ENCODE peak calls at places on chromosomes 6 and 20, in eight cellular contexts. W is foreskin keratinocyte; N is naive thymus-derived CD4-positive, alpha-beta T cell; F is ovary; R is CD4-positive, alpha-beta T cell; G is AG04450; Y is HepG2; X is mammary epithelial cell. H is an unnamed sample.

GRCh38 chr20:40010483-40010882 is 678.6 kb downstream of the MAFB start:
- DNase-seq in W (no peak), N (no peak), F (no peak), R (no peak), G (no peak), Y (no peak), X (no peak), H (no peak)

GRCh38 chr6:113824863-113825262 is 32.3 kb upstream of the MARCKS start:
- DNase-seq in W (no peak), N (no peak), F (no peak), R (no peak), G (no peak), Y (no peak), X (no peak), H (no peak)

GRCh38 chr6:159819932-159820640 is 20.0 kb downstream of the PNLDC1 start:
- DNase-seq in W (no peak), N (peak; percentile 16), F (no peak), R (no peak), G (no peak), Y (no peak), X (no peak), H (peak; percentile 74)

GRCh38 chr6:153595903-153596302 is 443.1 kb upstream of the OPRM1 start:
- DNase-seq in W (no peak), N (no peak), F (no peak), R (no peak), G (no peak), Y (no peak), X (peak; percentile 20), H (no peak)

GRCh38 chr6:123677897-123678296 is 41.1 kb upstream of the TRDN start:
- DNase-seq in W (no peak), N (no peak), F (no peak), R (no peak), G (no peak), Y (no peak), X (no peak), H (no peak)

GRCh38 chr6:159875194-159875593 is 15.6 kb upstream of the MAS1 start:
- DNase-seq in W (no peak), N (no peak), F (no peak), R (no peak), G (no peak), Y (peak; percentile 75), X (no peak), H (no peak)

GRCh38 chr6:3309391-3310050 is 50.8 kb downstream of the PSMG4 start:
- DNase-seq in W (no peak), N (no peak), F (no peak), R (no peak), G (no peak), Y (no peak), X (no peak), H (peak; percentile 66)

GRCh38 chr6:14550410-14550809 is 432.8 kb downstream of the CD83 start:
- DNase-seq in W (no peak), N (no peak), F (no peak), R (no peak), G (no peak), Y (no peak), X (no peak), H (no peak)

GRCh38 chr20:41377275-41377674 is 10.7 kb upstream of the EMILIN3 start:
- DNase-seq in W (no peak), N (no peak), F (peak; percentile 2), R (no peak), G (no peak), Y (no peak), X (no peak), H (no peak)
- H3K27ac ChIP-seq in W (no peak overlapping the region), N (no peak overlapping the region), F (no peak overlapping the region), R (no peak overlapping the region), G (no peak overlapping the region), Y (no peak overlapping the region), X (no peak overlapping the region), H (no peak overlapping the region)

GRCh38 chr20:2539341-2539740 is 3.0 kb downstream of the TMC2 start:
- DNase-seq in W (no peak), N (no peak), F (no peak), R (no peak), G (no peak), Y (peak; percentile 40), X (no peak), H (no peak)
- H3K27ac ChIP-seq in W (no peak overlapping the region), N (no peak overlapping the region), F (no peak overlapping the region), R (no peak overlapping the region), G (no peak overlapping the region), Y (no peak overlapping the region), X (no peak overlapping the region), H (no peak overlapping the region)

DNA sequence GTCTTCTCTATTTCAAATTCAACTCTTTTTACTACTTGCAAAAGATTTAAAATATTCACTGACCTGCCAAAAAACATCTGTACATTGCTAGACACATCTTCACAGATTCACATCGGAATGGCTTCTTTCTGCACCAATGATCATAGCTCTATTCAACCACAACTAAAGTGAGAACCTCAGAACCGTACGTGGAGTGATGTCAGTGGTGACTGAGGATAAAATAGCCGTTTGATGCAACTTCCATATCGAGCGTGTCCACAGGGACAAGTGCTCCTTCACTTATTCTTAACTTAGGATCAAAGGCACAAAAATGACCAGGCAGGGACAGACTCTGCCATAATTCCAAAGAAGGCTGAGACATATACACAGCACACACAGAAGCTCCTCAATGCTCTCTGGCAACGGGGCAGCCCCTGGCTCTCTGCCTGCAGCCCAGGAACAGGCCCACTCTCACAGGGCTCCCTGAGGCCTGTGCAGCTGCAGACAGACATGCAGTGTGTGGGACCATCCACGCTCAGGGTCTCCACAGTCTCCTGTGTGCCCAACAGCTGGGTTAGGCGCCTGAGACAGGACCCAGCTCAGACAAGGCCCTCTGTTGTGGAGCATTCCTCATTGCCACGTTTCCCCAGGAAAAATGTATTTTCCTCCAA is 22.8 kb downstream of the FYN start:
- DNase-seq in W (no peak), N (no peak), F (no peak), R (no peak), G (no peak), Y (no peak), X (no peak), H (no peak)
- H3K27ac ChIP-seq in W (no peak overlapping the region), N (peak overlapping the region; percentile 58), F (no peak overlapping the region), R (no peak overlapping the region), G (no peak overlapping the region), Y (no peak overlapping the region), X (no peak overlapping the region), H (no peak overlapping the region)

GRCh38 chr6:34232901-34233300 is 3.8 kb upstream of the HMGA1 start:
- DNase-seq in W (no peak), N (no peak), F (no peak), R (no peak), G (no peak), Y (no peak), X (no peak), H (no peak)
- H3K27ac ChIP-seq in W (no peak overlapping the region), N (no peak overlapping the region), F (no peak overlapping the region), R (no peak overlapping the region), G (no peak overlapping the region), Y (no peak overlapping the region), X (no peak overlapping the region), H (no peak overlapping the region)

GRCh38 chr6:32187009-32187709 is 2.8 kb downstream of the PBX2 start:
- DNase-seq in W (no peak), N (no peak), F (peak; percentile 35), R (no peak), G (no peak), Y (no peak), X (no peak), H (no peak)
- H3K27ac ChIP-seq in W (no peak overlapping the region), N (peak overlapping the region; percentile 97), F (peak overlapping the region; percentile 85), R (peak overlapping the region; percentile 54), G (no peak overlapping the region), Y (no peak overlapping the region), X (no peak overlapping the region), H (no peak overlapping the region)

GRCh38 chr6:141131616-141132015 is 1001.1 kb upstream of the GJE1 start:
- DNase-seq in W (no peak), N (no peak), F (no peak), R (no peak), G (no peak), Y (no peak), X (no peak), H (no peak)
- H3K27ac ChIP-seq in W (no peak overlapping the region), N (no peak overlapping the region), F (no peak overlapping the region), R (no peak overlapping the region), G (no peak overlapping the region), Y (no peak overlapping the region), X (no peak overlapping the region), H (no peak overlapping the region)

DNA sequence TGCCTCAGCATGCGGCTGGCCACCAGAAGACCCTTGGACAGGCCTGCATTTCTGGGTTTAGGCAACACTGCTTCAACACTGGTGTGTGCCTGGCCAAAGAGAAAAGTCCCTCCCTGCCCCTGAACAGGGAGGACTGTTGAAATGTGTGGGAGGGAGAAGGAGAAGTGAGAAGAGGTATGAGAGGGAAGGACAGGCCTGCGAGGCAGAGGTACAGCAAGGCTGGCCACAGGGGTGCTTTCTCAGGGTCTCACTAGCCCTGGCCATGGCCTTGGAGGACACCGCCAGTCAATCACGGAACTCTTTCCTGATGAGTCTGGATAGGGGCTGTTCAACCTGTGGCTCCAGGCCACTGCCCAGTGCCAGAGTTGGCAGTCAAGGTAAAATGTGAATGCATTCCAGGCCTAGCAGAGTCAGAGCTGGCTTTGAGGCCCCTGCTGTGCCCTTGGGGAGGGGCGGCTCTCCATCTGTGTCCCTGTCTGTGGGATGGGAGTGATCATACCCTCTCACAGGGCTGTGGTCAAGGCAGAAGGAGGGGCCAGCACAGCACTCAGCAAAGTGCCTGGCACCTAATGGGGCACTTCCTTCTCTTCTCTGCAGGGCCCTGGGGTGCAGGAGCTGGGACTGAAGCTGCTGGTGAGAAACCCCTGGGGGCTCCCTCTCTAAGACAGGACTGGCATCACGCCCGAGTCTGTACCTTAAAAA is 43.2 kb upstream of the CDH22 start:
- DNase-seq in W (no peak), N (no peak), F (no peak), R (no peak), G (no peak), Y (no peak), X (no peak), H (no peak)
- H3K27ac ChIP-seq in W (no peak overlapping the region), N (no peak overlapping the region), F (no peak overlapping the region), R (no peak overlapping the region), G (peak overlapping the region; percentile 86), Y (no peak overlapping the region), X (no peak overlapping the region), H (no peak overlapping the region)

GRCh38 chr20:4012631-4013030 is 2.7 kb downstream of the RNF24 start:
- DNase-seq in W (no peak), N (no peak), F (no peak), R (no peak), G (peak; percentile 81), Y (no peak), X (no peak), H (no peak)

GRCh38 chr20:4014031-4014474 is 1.3 kb downstream of the RNF24 start:
- DNase-seq in W (peak; percentile 79), N (peak; percentile 29), F (no peak), R (no peak), G (peak; percentile 47), Y (peak; percentile 87), X (peak; percentile 91), H (peak; percentile 74)

GRCh38 chr20:4011226-4011975 is 4.0 kb downstream of the RNF24 start:
- DNase-seq in W (no peak), N (no peak), F (no peak), R (no peak), G (no peak), Y (no peak), X (peak; percentile 43), H (no peak)

GRCh38 chr20:4016349-4017050 is 1.1 kb upstream of the RNF24 start:
- DNase-seq in W (no peak), N (no peak), F (no peak), R (no peak), G (no peak), Y (no peak), X (no peak), H (no peak)

DNA sequence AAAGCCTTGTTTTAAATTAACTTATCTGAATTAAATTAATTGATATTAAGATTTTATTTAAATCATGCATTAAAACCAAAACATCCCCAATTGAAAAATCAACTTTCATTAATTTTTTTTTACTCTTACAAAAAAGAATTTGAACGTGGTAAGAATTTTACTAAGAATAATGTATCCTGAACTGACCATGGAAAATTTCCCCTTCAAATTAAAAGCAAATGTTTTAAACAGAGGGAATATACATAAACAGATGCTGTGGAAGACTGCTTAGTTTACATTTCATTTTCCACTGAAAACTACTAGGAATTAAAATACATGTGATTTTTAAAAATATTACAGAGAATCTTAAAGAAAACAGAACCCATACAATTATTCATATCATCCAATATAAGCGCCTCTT is 2.3 kb downstream of the RNF24 start:
- DNase-seq in W (no peak), N (no peak), F (no peak), R (no peak), G (no peak), Y (no peak), X (no peak), H (no peak)
- H3K27ac ChIP-seq in W (no peak overlapping the region), N (no peak overlapping the region), F (no peak overlapping the region), R (no peak overlapping the region), G (no peak overlapping the region), Y (no peak overlapping the region), X (no peak overlapping the region), H (no peak overlapping the region)

H was measured in MM.1S.